ENCODE peak calls at places on chromosomes 16 and 17, in five cellular contexts. X, V, K, S and I are unnamed samples.

GRCh38 chr17:71434716-71435115 is 686.1 kb upstream of the SOX9 start:
- DNase-seq in S (no peak), V (no peak), X (no peak), K (no peak), I (no peak)

GRCh38 chr17:80603380-80603779 is 58.7 kb downstream of the RPTOR start:
- DNase-seq in K (no peak), V (no peak), X (no peak), S (no peak), I (no peak)

GRCh38 chr16:75452464-75453190 is 11.9 kb downstream of the TMEM170A start:
- DNase-seq in K (peak; percentile 36), X (peak; percentile 79), S (peak; percentile 22), V (no peak), I (no peak)

GRCh38 chr16:1466968-1467521 is 7.8 kb downstream of the CLCN7 start:
- DNase-seq in S (no peak), K (peak; percentile 95), V (no peak), X (no peak), I (no peak)

GRCh38 chr16:71945616-71946015 is 50.3 kb downstream of the IST1 start:
- DNase-seq in K (no peak), V (no peak), S (no peak), X (no peak), I (no peak)

GRCh38 chr16:88455610-88456355 is 2.7 kb downstream of the ZFPM1 start:
- DNase-seq in X (no peak), V (no peak), S (peak; percentile 67), K (peak; percentile 68), I (peak; percentile 78)

GRCh38 chr17:57242148-57242547 is 14.2 kb upstream of the MSI2 start:
- DNase-seq in S (no peak), V (no peak), K (no peak), X (no peak), I (no peak)

GRCh38 chr16:78210305-78210704 is 110.9 kb downstream of the WWOX start:
- DNase-seq in K (no peak), X (no peak), S (no peak), V (no peak), I (no peak)

GRCh38 chr16:64051826-64052225 is 1070.0 kb downstream of the CDH11 start:
- DNase-seq in X (no peak), K (no peak), V (no peak), S (no peak), I (no peak)

GRCh38 chr16:67685388-67686112 is 18.9 kb downstream of the C16orf86 start:
- DNase-seq in V (peak; percentile 54), K (no peak), S (no peak), X (no peak), I (no peak)

GRCh38 chr16:88065747-88066142 is 114.5 kb downstream of the BANP start:
- DNase-seq in K (no peak), X (no peak), V (no peak), S (no peak), I (no peak)

GRCh38 chr16:75250089-75250808 is 1.2 kb downstream of the BCAR1 start:
- DNase-seq in V (no peak), X (no peak), S (peak; percentile 88), K (peak; percentile 55), I (no peak)

GRCh38 chr17:979539-980405 is at the start of gene NXN:
- DNase-seq in X (peak; percentile 96), K (peak; percentile 85), V (peak; percentile 94), S (peak; percentile 84), I (peak; percentile 92)
- TF ChIP-seq POLR2A in X (no peak), K (no peak), V (peak; percentile 50), S (peak; percentile 63), I (no peak)

GRCh38 chr17:43721537-43722268 is 36.9 kb downstream of the SOST start:
- DNase-seq in V (no peak), X (no peak), S (no peak), K (no peak), I (no peak)

GRCh38 chr17:43719578-43719977 is 39.0 kb downstream of the SOST start:
- DNase-seq in X (no peak), S (no peak), K (no peak), V (no peak), I (no peak)

GRCh38 chr17:43722269-43722619 is 36.3 kb downstream of the SOST start:
- DNase-seq in S (no peak), X (no peak), K (no peak), V (no peak), I (no peak)

GRCh38 chr17:43717913-43718312 is 40.7 kb downstream of the SOST start:
- DNase-seq in K (no peak), X (no peak), V (no peak), S (no peak), I (no peak)

DNA sequence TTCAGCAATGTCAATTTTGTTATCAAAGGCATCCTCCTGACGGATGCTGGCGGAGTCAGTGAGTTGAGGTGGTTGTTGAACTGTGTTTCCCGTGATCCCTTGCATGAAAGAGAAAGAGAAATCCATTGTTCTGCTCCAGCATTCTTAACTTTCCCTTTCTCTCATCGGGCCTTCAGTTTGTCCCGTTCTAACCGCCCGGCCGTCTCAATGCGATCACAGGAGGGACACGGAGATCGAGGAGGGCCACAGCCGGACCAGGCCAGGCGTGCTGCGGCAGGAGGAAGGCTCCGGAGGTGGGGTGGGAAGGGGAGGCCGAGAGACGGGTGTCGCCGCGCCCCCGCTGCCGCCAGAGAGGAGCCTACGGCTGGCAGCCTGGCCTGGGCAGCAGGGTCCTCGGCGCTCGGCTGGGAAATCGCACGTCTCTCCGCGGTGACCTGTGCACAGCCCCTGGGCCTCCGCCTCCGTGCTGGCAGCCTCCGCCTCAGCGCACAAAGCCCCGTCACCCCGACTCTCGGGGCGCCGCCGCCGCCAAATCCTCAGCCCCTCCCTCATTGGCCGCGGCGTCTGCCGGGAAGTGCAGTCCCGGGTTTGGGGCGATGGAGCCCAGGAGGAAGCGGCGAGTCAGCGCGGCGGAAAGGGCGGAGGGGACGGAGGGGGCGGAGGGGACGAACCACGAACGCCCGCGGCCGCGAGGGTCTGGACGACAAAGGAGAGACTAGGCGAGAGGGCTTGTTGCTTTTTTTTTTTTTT is 38.1 kb downstream of the SOST start:
- DNase-seq in S (peak; percentile 78), X (peak; percentile 95), V (peak; percentile 89), K (peak; percentile 76), I (peak; percentile 83)
- TF ChIP-seq POLR2A in S (peak; percentile 88), X (no peak), V (no peak), K (peak; percentile 89), I (peak; percentile 43)

GRCh38 chr16:13904179-13904691 is 15.7 kb upstream of the ERCC4 start:
- DNase-seq in K (no peak), V (no peak), S (no peak), X (no peak), I (no peak)
- TF ChIP-seq POLR2A in K (no peak), V (no peak), S (no peak), X (no peak), I (no peak)

GRCh38 chr17:4950075-4950756 is 703 bp upstream of the ENO3 start:
- DNase-seq in K (peak; percentile 81), S (peak; percentile 48), X (peak; percentile 94), V (peak; percentile 83), I (no peak)
- TF ChIP-seq POLR2A in K (peak; percentile 39), S (no peak), X (no peak), V (no peak), I (peak; percentile 31)

GRCh38 chr16:56549744-56550385 is 15.0 kb upstream of the MT4 start:
- DNase-seq in K (no peak), V (no peak), X (no peak), S (no peak), I (no peak)

GRCh38 chr16:56558024-56558747 is 6.7 kb upstream of the MT4 start:
- DNase-seq in X (no peak), K (peak; percentile 75), S (peak; percentile 16), V (no peak), I (no peak)

GRCh38 chr16:56551796-56552738 is 12.8 kb upstream of the MT4 start:
- DNase-seq in X (peak; percentile 70), V (peak; percentile 82), S (peak; percentile 18), K (peak; percentile 84), I (no peak)

GRCh38 chr16:56559109-56559508 is 5.8 kb upstream of the MT4 start:
- DNase-seq in S (no peak), V (no peak), X (no peak), K (no peak), I (no peak)

GRCh38 chr16:56554441-56554840 is 10.4 kb upstream of the MT4 start:
- DNase-seq in X (no peak), V (no peak), K (no peak), S (no peak), I (no peak)
- TF ChIP-seq POLR2A in X (no peak), V (no peak), K (no peak), S (no peak), I (no peak)